ENCODE peak calls at places on chromosome 9, in five cellular contexts. D is PC-3, S is GM12878, W is H9, G is NT2/D1. L is an unnamed sample.

GRCh38 chr9:18614651-18615050 is 140.7 kb downstream of the ADAMTSL1 start:
- DNase-seq in W (no peak), G (no peak), S (no peak), D (no peak), L (no peak)

GRCh38 chr9:114616684-114617520 is 5.8 kb downstream of the TMEM268 start:
- DNase-seq in W (no peak), D (peak), G (no peak), S (peak), L (no peak)

GRCh38 chr9:96651626-96652025 is 3.5 kb downstream of the PRXL2C start:
- DNase-seq in W (no peak), D (peak), S (no peak), G (no peak), L (no peak)

GRCh38 chr9:112663681-112664080 is 54.2 kb downstream of the INIP start:
- DNase-seq in S (no peak), W (no peak), G (no peak), D (no peak), L (no peak)

GRCh38 chr9:121692606-121693505 is 41.4 kb downstream of the DAB2IP start:
- DNase-seq in W (peak), D (peak), G (peak), S (no peak), L (peak)

GRCh38 chr9:91659529-91660294 is 236.1 kb upstream of the NFIL3 start:
- DNase-seq in S (no peak), W (peak), D (peak), G (peak), L (peak)

GRCh38 chr9:112295174-112295573 is 38.2 kb downstream of the PTBP3 start:
- DNase-seq in S (no peak), G (no peak), W (no peak), D (no peak), L (no peak)

GRCh38 chr9:130187523-130187846 is 15.3 kb downstream of the NCS1 start:
- DNase-seq in W (no peak), S (no peak), G (no peak), D (no peak), L (no peak)

GRCh38 chr9:131714161-131714646 is 25.7 kb downstream of the RAPGEF1 start:
- DNase-seq in D (peak), G (no peak), W (no peak), S (no peak), L (no peak)

GRCh38 chr9:6938447-6938846 is 180.7 kb downstream of the KDM4C start:
- DNase-seq in S (no peak), D (peak), G (no peak), W (no peak), L (no peak)

GRCh38 chr9:5688109-5688508 is 59.2 kb downstream of the RIC1 start:
- DNase-seq in D (peak), W (no peak), G (no peak), S (no peak), L (no peak)

GRCh38 chr9:93223241-93224180 is 39.6 kb downstream of the WNK2 start:
- DNase-seq in W (no peak), S (no peak), G (no peak), D (peak), L (no peak)

GRCh38 chr9:126307306-126308061 is 19.1 kb upstream of the MVB12B start:
- DNase-seq in D (no peak), G (no peak), S (no peak), W (no peak), L (peak)

GRCh38 chr9:98207606-98208005 is 15.2 kb upstream of the CORO2A start:
- DNase-seq in W (no peak), D (no peak), S (no peak), G (no peak), L (no peak)

GRCh38 chr9:129080312-129080607 is 651 bp upstream of the DOLPP1 start:
- DNase-seq in S (no peak), W (no peak), G (no peak), D (no peak), L (no peak)

GRCh38 chr9:136438548-136438908 is 1.1 kb downstream of the INPP5E start:
- DNase-seq in W (no peak), D (peak), S (no peak), G (no peak), L (peak)

GRCh38 chr9:26744362-26744965 is 148.1 kb downstream of the CAAP1 start:
- DNase-seq in S (no peak), D (peak), G (no peak), W (no peak), L (no peak)

GRCh38 chr9:73596321-73596720 is 444.7 kb downstream of the ANXA1 start:
- DNase-seq in D (no peak), S (no peak), G (no peak), W (no peak), L (no peak)

GRCh38 chr9:111258209-111258877 is 71.7 kb downstream of the OR2K2 start:
- DNase-seq in G (no peak), W (no peak), D (no peak), S (no peak), L (no peak)

GRCh38 chr9:134488251-134488900 is 153.2 kb upstream of the COL5A1 start:
- DNase-seq in G (no peak), W (no peak), D (no peak), S (no peak), L (no peak)

GRCh38 chr9:37036237-37037136 is 2.4 kb upstream of the PAX5 start:
- DNase-seq in W (peak), S (no peak), G (no peak), D (peak), L (peak)

GRCh38 chr9:134325813-134326753 is at the start of gene RXRA:
- DNase-seq in S (no peak), W (peak), D (peak), G (peak), L (peak)

GRCh38 chr9:25678846-25679360 is 659 bp upstream of the TUSC1 start:
- DNase-seq in D (no peak), W (no peak), G (no peak), S (no peak), L (no peak)

GRCh38 chr9:86407022-86407421 is 52.8 kb upstream of the TUT7 start:
- DNase-seq in S (no peak), G (peak), D (peak), W (peak), L (peak)

GRCh38 chr9:112869917-112870316 is 20.8 kb downstream of the SLC46A2 start:
- DNase-seq in G (no peak), D (peak), W (no peak), S (no peak), L (no peak)

GRCh38 chr9:73437758-73438157 is 286.1 kb downstream of the ANXA1 start:
- DNase-seq in G (no peak), W (no peak), D (no peak), S (no peak), L (no peak)

GRCh38 chr9:127877566-127877998 is at the start of gene AK1:
- DNase-seq in G (no peak), W (peak), D (peak), S (no peak), L (peak)

GRCh38 chr9:19994296-19994695 is 205.5 kb upstream of the SLC24A2 start:
- DNase-seq in D (peak), W (no peak), G (no peak), S (no peak), L (no peak)

GRCh38 chr9:89313842-89314241 is 2.8 kb downstream of the CKS2 start:
- DNase-seq in W (no peak), G (no peak), S (no peak), D (no peak), L (no peak)

GRCh38 chr9:33776578-33776977 is 18.8 kb upstream of the PRSS3 start:
- DNase-seq in S (no peak), W (no peak), G (no peak), D (no peak), L (no peak)

GRCh38 chr9:121822093-121823085 is 171.0 kb downstream of the DAB2IP start:
- DNase-seq in G (no peak), S (no peak), W (no peak), D (no peak), L (peak)

GRCh38 chr9:31394040-31394473 is 990.4 kb upstream of the ACO1 start:
- DNase-seq in D (no peak), G (no peak), W (no peak), S (no peak), L (no peak)

GRCh38 chr9:1098551-1098950 is 48.4 kb downstream of the DMRT2 start:
- DNase-seq in S (no peak), D (peak), W (no peak), G (no peak), L (no peak)

GRCh38 chr9:1096155-1096964 is 46.2 kb downstream of the DMRT2 start:
- DNase-seq in W (no peak), S (no peak), D (no peak), G (no peak), L (no peak)

GRCh38 chr9:1102010-1102712 is 52.0 kb downstream of the DMRT2 start:
- DNase-seq in D (no peak), S (no peak), G (no peak), W (no peak), L (no peak)

GRCh38 chr9:1100945-1101344 is 50.8 kb downstream of the DMRT2 start:
- DNase-seq in W (peak), D (peak), S (no peak), G (peak), L (peak)

GRCh38 chr9:1100192-1100591 is 50.0 kb downstream of the DMRT2 start:
- DNase-seq in G (no peak), W (no peak), S (no peak), D (peak), L (no peak)
- H3K9ac ChIP-seq in G (no peak), W (no peak), S (no peak), D (peak), L (no peak)

GRCh38 chr9:138016406-138017187 is 139.0 kb downstream of the CACNA1B start:
- DNase-seq in W (no peak), S (no peak), G (no peak), D (no peak), L (no peak)

GRCh38 chr9:138013836-138014569 is 136.4 kb downstream of the CACNA1B start:
- DNase-seq in W (no peak), S (no peak), G (no peak), D (no peak), L (peak)

GRCh38 chr9:138015021-138015829 is 137.6 kb downstream of the CACNA1B start:
- DNase-seq in W (no peak), D (no peak), S (no peak), G (no peak), L (peak)

GRCh38 chr9:138011951-138012500 is 134.4 kb downstream of the CACNA1B start:
- DNase-seq in G (no peak), W (no peak), S (no peak), D (no peak), L (peak)

DNA sequence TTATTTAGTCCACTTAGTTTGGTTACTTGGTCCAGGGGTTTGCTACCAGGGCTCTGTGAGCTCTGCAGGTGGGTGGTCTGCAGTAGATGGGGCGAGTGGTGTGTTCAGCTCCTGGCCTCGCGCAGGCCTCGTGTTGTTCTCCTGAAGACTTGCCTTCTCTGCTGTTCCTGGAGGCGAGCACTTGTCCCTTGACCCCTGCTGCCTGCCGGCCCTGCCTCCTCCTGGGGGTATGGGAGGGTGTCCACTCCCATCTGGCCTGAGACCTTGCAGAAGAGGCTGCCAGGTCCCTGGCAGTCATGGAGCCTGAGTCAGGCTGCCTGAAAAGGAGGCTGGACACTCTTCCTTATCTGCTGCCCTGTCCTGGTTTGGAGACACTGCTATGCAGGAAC is 137.0 kb downstream of the CACNA1B start:
- DNase-seq in G (no peak), W (no peak), D (no peak), S (no peak), L (peak)
- H3K9ac ChIP-seq in G (no peak), W (no peak), D (no peak), S (no peak), L (no peak)

DNA sequence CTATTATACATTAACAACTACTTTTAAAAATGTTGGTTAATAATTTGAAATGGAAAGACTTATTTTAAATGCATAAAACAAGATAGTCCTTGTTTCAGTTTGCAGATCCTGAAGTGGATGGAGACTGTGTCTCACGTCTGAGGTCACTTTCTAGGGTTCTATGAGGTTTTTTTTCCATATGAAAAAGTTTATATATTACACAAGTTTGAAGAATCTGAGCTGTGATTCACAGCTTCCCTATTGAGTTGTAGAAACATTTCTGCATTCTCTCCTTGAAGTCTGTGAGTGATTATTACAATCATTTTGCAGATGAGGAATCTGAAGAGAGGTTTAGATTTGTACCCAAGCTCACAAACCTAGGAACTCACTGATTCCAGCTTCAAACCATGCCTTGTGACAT is 442.5 kb upstream of the KLF4 start:
- DNase-seq in S (no peak), D (no peak), G (no peak), W (no peak), L (no peak)
- H3K9ac ChIP-seq in S (no peak), D (no peak), G (no peak), W (no peak), L (no peak)

GRCh38 chr9:68706579-68707201 is 1.6 kb downstream of the PIP5K1B start:
- DNase-seq in D (no peak), W (no peak), G (no peak), S (peak), L (no peak)
- H3K9ac ChIP-seq in D (no peak), W (no peak), G (no peak), S (peak), L (peak)

GRCh38 chr9:16716631-16717030 is 153.8 kb downstream of the BNC2 start:
- DNase-seq in W (no peak), G (no peak), D (no peak), S (no peak), L (no peak)

GRCh38 chr9:16719921-16720320 is 150.5 kb downstream of the BNC2 start:
- DNase-seq in W (no peak), S (no peak), D (no peak), G (no peak), L (no peak)

GRCh38 chr9:16718296-16718695 is 152.2 kb downstream of the BNC2 start:
- DNase-seq in S (no peak), W (no peak), G (no peak), D (no peak), L (no peak)

GRCh38 chr9:16720386-16720785 is 150.1 kb downstream of the BNC2 start:
- DNase-seq in D (peak), G (no peak), S (no peak), W (no peak), L (no peak)

DNA sequence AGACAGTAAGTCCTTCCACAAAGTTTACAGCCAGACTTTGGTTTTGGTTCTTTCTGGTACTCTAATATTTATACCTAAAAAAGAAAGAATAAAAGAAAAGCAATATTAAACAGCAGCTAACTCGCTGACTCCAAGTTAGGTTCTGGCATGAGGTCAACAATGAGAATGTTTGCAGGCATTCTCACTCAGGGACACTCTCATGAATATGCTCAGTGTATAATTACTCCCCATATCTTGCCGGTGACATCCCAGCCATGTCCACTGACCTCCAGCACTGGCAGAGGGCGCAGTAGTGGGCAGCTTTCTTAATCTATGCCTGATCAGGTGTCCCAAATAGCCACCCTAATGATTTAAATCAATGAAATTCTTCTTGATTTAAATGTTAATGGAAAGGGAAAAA is 151.5 kb downstream of the BNC2 start:
- DNase-seq in W (no peak), D (no peak), G (no peak), S (no peak), L (no peak)
- H3K9ac ChIP-seq in W (no peak), D (no peak), G (no peak), S (no peak), L (no peak)

L was measured in endodermal cell.